ENCODE peak calls at places on chromosomes 4 and X, in four cellular contexts. One of them, this sample, is unnamed.
A peak's percentile ranks its signal among the peaks of the same experiment; 100 is the strongest.

GRCh38 chrX:7580127-7580526 is 262.8 kb upstream of the VCX start:
- DNase-seq in stimulated activated CD4-positive, alpha-beta T cell treated with anti-CD3 and anti-CD28 coated beads, Interleukin-1b, Interleukin-23, amount 100 ng/mL, for 24 hours: no peak
- DNase-seq in DMS 273 treated with DMSO at 0.1 percent for 48 hours: no peak
- DNase-seq in NCI-H510A treated with DMSO at 0.1 percent for 48 hours: no peak
- DNase-seq in this sample: no peak

GRCh38 chrX:153981771-153982533 is 9.4 kb downstream of the TMEM187 start:
- DNase-seq in stimulated activated CD4-positive, alpha-beta T cell treated with anti-CD3 and anti-CD28 coated beads, Interleukin-1b, Interleukin-23, amount 100 ng/mL, for 24 hours: peak; percentile 38
- DNase-seq in DMS 273 treated with DMSO at 0.1 percent for 48 hours: no peak
- DNase-seq in NCI-H510A treated with DMSO at 0.1 percent for 48 hours: no peak
- DNase-seq in this sample: no peak

GRCh38 chr4:3293410-3294391 is 880 bp downstream of the RGS12 start:
- DNase-seq in stimulated activated CD4-positive, alpha-beta T cell treated with anti-CD3 and anti-CD28 coated beads, Interleukin-1b, Interleukin-23, amount 100 ng/mL, for 24 hours: no peak
- DNase-seq in DMS 273 treated with DMSO at 0.1 percent for 48 hours: no peak
- DNase-seq in NCI-H510A treated with DMSO at 0.1 percent for 48 hours: no peak
- DNase-seq in this sample: no peak

GRCh38 chr4:10893417-10893816 is 208.8 kb upstream of the CLNK start:
- DNase-seq in stimulated activated CD4-positive, alpha-beta T cell treated with anti-CD3 and anti-CD28 coated beads, Interleukin-1b, Interleukin-23, amount 100 ng/mL, for 24 hours: no peak
- DNase-seq in DMS 273 treated with DMSO at 0.1 percent for 48 hours: peak; percentile 5
- DNase-seq in NCI-H510A treated with DMSO at 0.1 percent for 48 hours: no peak
- DNase-seq in this sample: no peak

GRCh38 chrX:127207326-127207725 is 387.8 kb downstream of the PRR32 start:
- DNase-seq in stimulated activated CD4-positive, alpha-beta T cell treated with anti-CD3 and anti-CD28 coated beads, Interleukin-1b, Interleukin-23, amount 100 ng/mL, for 24 hours: no peak
- DNase-seq in DMS 273 treated with DMSO at 0.1 percent for 48 hours: no peak
- DNase-seq in NCI-H510A treated with DMSO at 0.1 percent for 48 hours: no peak
- DNase-seq in this sample: no peak

GRCh38 chr4:129446074-129446473 is 350.1 kb downstream of the C4orf33 start:
- DNase-seq in stimulated activated CD4-positive, alpha-beta T cell treated with anti-CD3 and anti-CD28 coated beads, Interleukin-1b, Interleukin-23, amount 100 ng/mL, for 24 hours: no peak
- DNase-seq in DMS 273 treated with DMSO at 0.1 percent for 48 hours: no peak
- DNase-seq in NCI-H510A treated with DMSO at 0.1 percent for 48 hours: no peak
- DNase-seq in this sample: no peak

GRCh38 chr4:184406915-184407314 is 67.4 kb downstream of the IRF2 start:
- DNase-seq in stimulated activated CD4-positive, alpha-beta T cell treated with anti-CD3 and anti-CD28 coated beads, Interleukin-1b, Interleukin-23, amount 100 ng/mL, for 24 hours: no peak
- DNase-seq in DMS 273 treated with DMSO at 0.1 percent for 48 hours: no peak
- DNase-seq in NCI-H510A treated with DMSO at 0.1 percent for 48 hours: no peak
- DNase-seq in this sample: no peak

GRCh38 chr4:76654796-76655195 is 219.8 kb downstream of the SHROOM3 start:
- DNase-seq in stimulated activated CD4-positive, alpha-beta T cell treated with anti-CD3 and anti-CD28 coated beads, Interleukin-1b, Interleukin-23, amount 100 ng/mL, for 24 hours: no peak
- DNase-seq in DMS 273 treated with DMSO at 0.1 percent for 48 hours: no peak
- DNase-seq in NCI-H510A treated with DMSO at 0.1 percent for 48 hours: no peak
- DNase-seq in this sample: no peak

GRCh38 chr4:131499139-131499873 is 1649.8 kb upstream of the PCDH10 start:
- DNase-seq in stimulated activated CD4-positive, alpha-beta T cell treated with anti-CD3 and anti-CD28 coated beads, Interleukin-1b, Interleukin-23, amount 100 ng/mL, for 24 hours: no peak
- DNase-seq in DMS 273 treated with DMSO at 0.1 percent for 48 hours: peak; percentile 92
- DNase-seq in NCI-H510A treated with DMSO at 0.1 percent for 48 hours: no peak
- DNase-seq in this sample: peak; percentile 27

GRCh38 chr4:154577324-154577723 is 13.2 kb downstream of the FGA start:
- DNase-seq in stimulated activated CD4-positive, alpha-beta T cell treated with anti-CD3 and anti-CD28 coated beads, Interleukin-1b, Interleukin-23, amount 100 ng/mL, for 24 hours: no peak
- DNase-seq in DMS 273 treated with DMSO at 0.1 percent for 48 hours: no peak
- DNase-seq in NCI-H510A treated with DMSO at 0.1 percent for 48 hours: no peak
- DNase-seq in this sample: no peak

GRCh38 chrX:121010218-121010617 is 24.7 kb upstream of the CT47A1 start:
- DNase-seq in stimulated activated CD4-positive, alpha-beta T cell treated with anti-CD3 and anti-CD28 coated beads, Interleukin-1b, Interleukin-23, amount 100 ng/mL, for 24 hours: no peak
- DNase-seq in DMS 273 treated with DMSO at 0.1 percent for 48 hours: no peak
- DNase-seq in NCI-H510A treated with DMSO at 0.1 percent for 48 hours: no peak
- DNase-seq in this sample: no peak

GRCh38 chr4:187167126-187167525 is 443.5 kb upstream of the FAT1 start:
- DNase-seq in stimulated activated CD4-positive, alpha-beta T cell treated with anti-CD3 and anti-CD28 coated beads, Interleukin-1b, Interleukin-23, amount 100 ng/mL, for 24 hours: no peak
- DNase-seq in DMS 273 treated with DMSO at 0.1 percent for 48 hours: no peak
- DNase-seq in NCI-H510A treated with DMSO at 0.1 percent for 48 hours: no peak
- DNase-seq in this sample: no peak

GRCh38 chr4:20682853-20683252 is 17.4 kb upstream of the PACRGL start:
- DNase-seq in stimulated activated CD4-positive, alpha-beta T cell treated with anti-CD3 and anti-CD28 coated beads, Interleukin-1b, Interleukin-23, amount 100 ng/mL, for 24 hours: no peak
- DNase-seq in DMS 273 treated with DMSO at 0.1 percent for 48 hours: no peak
- DNase-seq in NCI-H510A treated with DMSO at 0.1 percent for 48 hours: no peak
- DNase-seq in this sample: no peak